ENCODE peak calls at places on chromosomes 1 and 21, in seven cellular contexts. F, Z, W, D, P, N and I are unnamed samples.

GRCh38 chr1:156458181-156458503 is 42.4 kb downstream of the MEF2D start:
- DNase-seq in F (no peak), Z (no peak), W (no peak), D (no peak), P (no peak), N (no peak), I (no peak)

GRCh38 chr1:32331549-32331948 is 4.5 kb downstream of the MARCKSL1 start:
- DNase-seq in F (no peak), Z (no peak), W (no peak), D (no peak), P (no peak), N (no peak), I (no peak)

GRCh38 chr1:17895401-17895800 is 140.3 kb downstream of the ACTL8 start:
- DNase-seq in F (no peak), Z (no peak), W (no peak), D (no peak), P (no peak), N (no peak), I (no peak)

GRCh38 chr1:61517345-61517744 is 207.6 kb downstream of the TM2D1 start:
- DNase-seq in F (no peak), Z (no peak), W (no peak), D (no peak), P (no peak), N (no peak), I (no peak)

GRCh38 chr1:161784963-161785362 is 18.8 kb downstream of the ATF6 start:
- DNase-seq in F (no peak), Z (no peak), W (no peak), D (no peak), P (no peak), N (no peak), I (no peak)

GRCh38 chr1:66267211-66267940 is 266.6 kb upstream of the SGIP1 start:
- DNase-seq in F (no peak), Z (no peak), W (no peak), D (no peak), P (no peak), N (no peak), I (no peak)

GRCh38 chr1:243508303-243508713 is 252.5 kb downstream of the SDCCAG8 start:
- DNase-seq in F (no peak), Z (no peak), W (no peak), D (no peak), P (no peak), N (no peak), I (no peak)

GRCh38 chr1:215568287-215568692 is 1.2 kb downstream of the KCTD3 start:
- DNase-seq in F (no peak), Z (peak), W (no peak), D (no peak), P (peak), N (peak), I (no peak)

GRCh38 chr21:35039595-35040291 is 9.4 kb downstream of the RUNX1 start:
- DNase-seq in F (no peak), Z (no peak), W (no peak), D (peak), P (no peak), N (no peak), I (no peak)

GRCh38 chr1:208791458-208791857 is 547.3 kb upstream of the PLXNA2 start:
- DNase-seq in F (no peak), Z (no peak), W (no peak), D (no peak), P (no peak), N (no peak), I (no peak)

GRCh38 chr1:114757455-114758250 is at the start of gene CSDE1:
- DNase-seq in F (peak), Z (peak), W (peak), D (peak), P (peak), N (peak), I (peak)

GRCh38 chr1:119682141-119682540 is 29.6 kb upstream of the PHGDH start:
- DNase-seq in F (no peak), Z (no peak), W (no peak), D (no peak), P (no peak), N (no peak), I (no peak)

GRCh38 chr1:165298081-165298820 is 58.3 kb downstream of the LMX1A start:
- DNase-seq in F (no peak), Z (no peak), W (no peak), D (no peak), P (no peak), N (no peak), I (no peak)

GRCh38 chr1:227949954-227950734 is 2.4 kb upstream of the WNT9A start:
- DNase-seq in F (no peak), Z (no peak), W (no peak), D (no peak), P (no peak), N (no peak), I (no peak)

GRCh38 chr1:32205401-32206370 is at the start of gene IQCC:
- DNase-seq in F (peak), Z (peak), W (peak), D (peak), P (peak), N (peak), I (peak)

GRCh38 chr1:153752561-153753195 is 22.5 kb upstream of the SLC27A3 start:
- DNase-seq in F (no peak), Z (no peak), W (no peak), D (no peak), P (no peak), N (no peak), I (no peak)

GRCh38 chr1:116375165-116375883 is 2.3 kb downstream of the ATP1A1 start:
- DNase-seq in F (no peak), Z (no peak), W (no peak), D (peak), P (no peak), N (no peak), I (no peak)

GRCh38 chr1:206464456-206464964 is 5.8 kb upstream of the IKBKE start:
- DNase-seq in F (no peak), Z (no peak), W (no peak), D (no peak), P (no peak), N (no peak), I (no peak)

GRCh38 chr1:230284891-230285290 is 141.2 kb downstream of the PGBD5 start:
- DNase-seq in F (no peak), Z (no peak), W (no peak), D (no peak), P (no peak), N (no peak), I (no peak)

GRCh38 chr1:32063261-32063681 is 9.5 kb upstream of the TMEM39B start:
- DNase-seq in F (no peak), Z (no peak), W (no peak), D (peak), P (peak), N (peak), I (no peak)

GRCh38 chr1:93014156-93014555 is 52.9 kb upstream of the DIPK1A start:
- DNase-seq in F (no peak), Z (no peak), W (no peak), D (no peak), P (no peak), N (no peak), I (no peak)

GRCh38 chr1:33612877-33613487 is 140.5 kb downstream of the ZSCAN20 start:
- DNase-seq in F (no peak), Z (peak), W (peak), D (peak), P (peak), N (peak), I (peak)

GRCh38 chr1:78475888-78476610 is 14.7 kb upstream of the PTGFR start:
- DNase-seq in F (no peak), Z (no peak), W (no peak), D (peak), P (no peak), N (no peak), I (no peak)

GRCh38 chr1:246012271-246012854 is 494.7 kb downstream of the SMYD3 start:
- DNase-seq in F (no peak), Z (peak), W (no peak), D (peak), P (peak), N (peak), I (no peak)

GRCh38 chr1:199161319-199161680 is 522.5 kb downstream of the PTPRC start:
- DNase-seq in F (no peak), Z (no peak), W (no peak), D (no peak), P (no peak), N (no peak), I (no peak)

GRCh38 chr1:228972576-228972975 is 237.3 kb downstream of the RHOU start:
- DNase-seq in F (no peak), Z (no peak), W (no peak), D (no peak), P (no peak), N (no peak), I (no peak)

GRCh38 chr1:110187139-110187890 is 22.8 kb upstream of the KCNC4 start:
- DNase-seq in F (no peak), Z (no peak), W (no peak), D (no peak), P (no peak), N (no peak), I (no peak)

GRCh38 chr1:109805486-109806180 is 41.9 kb upstream of the EPS8L3 start:
- DNase-seq in F (no peak), Z (no peak), W (no peak), D (no peak), P (no peak), N (no peak), I (no peak)

GRCh38 chr21:38667466-38667865 is 138.3 kb upstream of the ETS2 start:
- DNase-seq in F (no peak), Z (no peak), W (no peak), D (no peak), P (no peak), N (no peak), I (no peak)

GRCh38 chr1:81604982-81605381 is 195.8 kb upstream of the ADGRL2 start:
- DNase-seq in F (no peak), Z (no peak), W (no peak), D (no peak), P (no peak), N (no peak), I (no peak)

GRCh38 chr1:100528861-100529260 is 9.1 kb upstream of the GPR88 start:
- DNase-seq in F (no peak), Z (no peak), W (no peak), D (no peak), P (no peak), N (no peak), I (no peak)

GRCh38 chr1:100526894-100527293 is 11.0 kb upstream of the GPR88 start:
- DNase-seq in F (no peak), Z (no peak), W (no peak), D (no peak), P (no peak), N (no peak), I (no peak)

GRCh38 chr1:100532645-100533044 is 5.3 kb upstream of the GPR88 start:
- DNase-seq in F (no peak), Z (no peak), W (no peak), D (no peak), P (no peak), N (no peak), I (no peak)

GRCh38 chr1:100530141-100530540 is 7.8 kb upstream of the GPR88 start:
- DNase-seq in F (no peak), Z (no peak), W (no peak), D (no peak), P (no peak), N (no peak), I (no peak)

DNA sequence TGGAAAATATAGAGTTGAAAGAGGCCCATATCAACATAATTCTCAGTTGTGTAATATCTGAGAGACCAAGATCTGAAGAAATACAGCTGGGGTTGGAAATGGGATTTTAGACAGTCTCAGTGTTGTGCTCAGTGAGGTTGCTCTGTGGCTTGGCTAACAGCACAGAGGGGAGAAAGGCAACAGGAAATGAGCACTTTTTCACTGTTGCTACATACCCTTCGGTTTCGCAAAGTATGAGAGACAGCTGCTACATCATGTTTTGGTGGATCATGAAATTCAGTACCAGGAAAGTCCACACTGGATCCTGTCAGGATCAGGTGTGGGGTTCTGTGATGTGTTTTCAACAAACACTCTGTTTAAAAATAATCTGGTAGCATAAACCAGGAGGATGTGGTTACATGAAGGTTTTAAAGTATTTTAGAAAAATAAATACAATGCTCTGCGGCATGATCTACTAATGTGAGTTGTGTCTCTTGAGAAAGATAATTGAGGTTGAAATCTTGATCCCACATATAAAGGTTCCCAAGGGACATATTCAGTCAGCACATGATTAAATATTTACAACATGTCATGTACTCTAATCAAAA is 6.9 kb upstream of the GPR88 start:
- DNase-seq in F (peak), Z (no peak), W (no peak), D (no peak), P (no peak), N (no peak), I (no peak)
- TF ChIP-seq POLR2AphosphoS5 in F (no peak), Z (no peak), W (no peak), D (no peak), P (no peak), N (no peak), I (no peak)

DNA sequence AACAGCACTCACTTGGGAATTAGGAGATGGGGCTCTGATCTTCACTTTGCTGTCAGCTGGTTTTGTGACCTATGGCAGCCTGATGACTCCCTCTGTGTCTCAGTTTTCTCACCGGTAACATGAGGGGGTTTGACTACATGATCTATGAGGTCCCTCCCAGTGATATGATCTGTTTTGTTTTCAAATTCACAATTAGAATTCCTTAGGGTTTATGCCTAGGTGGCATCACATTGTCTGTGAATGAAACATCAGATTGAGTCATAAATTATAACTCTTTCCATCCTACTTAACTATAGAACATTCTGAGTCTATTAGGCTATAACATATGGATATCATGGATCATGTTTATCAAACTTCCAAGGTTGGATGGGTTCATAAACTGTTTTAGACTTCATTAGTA is 386.6 kb downstream of the PTBP2 start:
- DNase-seq in F (no peak), Z (no peak), W (no peak), D (no peak), P (no peak), N (no peak), I (no peak)
- TF ChIP-seq TAF1 in F (no peak), Z (no peak), W (no peak), D (no peak), P (no peak), N (no peak), I (no peak)

DNA sequence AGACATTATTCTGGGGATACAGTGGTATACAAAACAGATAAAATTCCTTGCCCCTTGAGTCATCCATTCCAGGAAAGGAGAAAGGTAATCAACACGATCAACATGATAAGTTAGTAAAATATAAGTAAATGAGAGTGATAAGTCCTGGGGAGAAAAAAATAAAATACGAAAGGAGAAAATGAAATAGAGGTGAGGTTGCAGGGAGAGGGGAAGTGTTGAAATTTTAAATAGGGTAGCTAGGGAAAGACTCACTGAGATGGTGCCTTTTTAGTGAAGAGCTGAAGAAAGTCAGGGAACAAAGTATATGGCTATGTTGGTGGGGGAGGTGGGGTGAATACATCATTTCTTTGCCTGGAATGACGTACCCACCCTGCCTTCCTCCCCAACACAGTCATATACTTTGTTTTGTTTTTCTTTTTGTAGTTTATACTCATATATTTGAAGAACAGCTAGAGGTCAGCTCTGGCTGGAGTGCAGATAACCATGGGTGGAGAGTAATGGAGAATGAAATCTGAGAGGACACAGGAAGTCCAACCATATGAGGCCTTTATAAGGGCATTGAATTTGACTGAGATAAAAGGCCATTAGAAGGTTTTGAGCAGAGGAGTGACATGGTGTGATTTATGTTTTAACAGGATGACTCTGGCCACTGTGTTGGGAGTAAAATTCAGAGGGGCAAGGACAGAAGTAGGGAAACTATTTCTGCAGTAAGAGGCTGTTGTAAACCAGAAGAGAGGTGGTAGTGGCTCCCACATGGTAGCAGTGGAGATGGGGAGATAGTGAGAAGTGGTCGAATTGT is 54.8 kb downstream of the OSBPL9 start:
- DNase-seq in F (no peak), Z (no peak), W (no peak), D (no peak), P (peak), N (peak), I (no peak)
- TF ChIP-seq POLR2AphosphoS5 in F (no peak), Z (no peak), W (no peak), D (no peak), P (no peak), N (peak), I (no peak)

GRCh38 chr21:14688412-14688811 is 142.3 kb upstream of the SAMSN1 start:
- DNase-seq in F (peak), Z (no peak), W (no peak), D (no peak), P (no peak), N (no peak), I (no peak)

GRCh38 chr21:14687277-14687642 is 141.1 kb upstream of the SAMSN1 start:
- DNase-seq in F (peak), Z (no peak), W (no peak), D (no peak), P (no peak), N (no peak), I (no peak)

GRCh38 chr21:14693997-14694396 is 147.9 kb upstream of the SAMSN1 start:
- DNase-seq in F (no peak), Z (no peak), W (no peak), D (no peak), P (no peak), N (peak), I (no peak)

GRCh38 chr21:14691924-14692323 is 145.8 kb upstream of the SAMSN1 start:
- DNase-seq in F (no peak), Z (no peak), W (no peak), D (no peak), P (no peak), N (no peak), I (no peak)

GRCh38 chr21:14690886-14691285 is 144.8 kb upstream of the SAMSN1 start:
- DNase-seq in F (no peak), Z (no peak), W (no peak), D (no peak), P (no peak), N (no peak), I (no peak)
- TF ChIP-seq TAF1 in F (no peak), Z (no peak), W (no peak), D (no peak), P (no peak), N (no peak), I (no peak)

GRCh38 chr1:27956761-27957160 is 3.0 kb upstream of the XKR8 start:
- DNase-seq in F (no peak), Z (no peak), W (no peak), D (no peak), P (no peak), N (no peak), I (no peak)

GRCh38 chr1:27959792-27960603 is at the start of gene XKR8:
- DNase-seq in F (peak), Z (peak), W (peak), D (peak), P (no peak), N (peak), I (peak)

GRCh38 chr1:27955076-27955475 is 4.7 kb upstream of the XKR8 start:
- DNase-seq in F (no peak), Z (no peak), W (no peak), D (no peak), P (no peak), N (no peak), I (no peak)

GRCh38 chr1:27958513-27958912 is 1.3 kb upstream of the XKR8 start:
- DNase-seq in F (no peak), Z (no peak), W (no peak), D (no peak), P (no peak), N (no peak), I (no peak)

DNA sequence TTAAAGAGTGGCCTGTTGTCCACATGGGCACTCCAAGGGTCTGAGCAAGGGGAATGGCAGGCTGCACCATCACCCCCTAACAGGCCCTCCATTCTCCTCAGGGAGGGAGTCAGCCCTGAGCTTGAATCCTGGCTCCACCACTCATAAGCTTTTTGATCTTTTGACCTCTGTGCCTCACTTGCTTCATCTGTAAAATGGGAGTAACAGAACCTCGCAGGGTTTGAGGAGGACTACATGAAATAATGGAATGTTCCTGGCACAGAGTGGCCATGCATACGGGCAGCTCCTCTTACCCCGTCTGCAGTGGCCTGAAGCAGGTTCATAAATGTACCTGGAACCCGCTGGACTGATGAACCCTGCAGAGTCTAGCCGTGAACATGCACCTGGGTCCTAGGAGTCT is 2.1 kb upstream of the XKR8 start:
- DNase-seq in F (no peak), Z (no peak), W (no peak), D (no peak), P (no peak), N (no peak), I (no peak)
- TF ChIP-seq POLR2AphosphoS5 in F (no peak), Z (no peak), W (no peak), D (no peak), P (no peak), N (no peak), I (no peak)

DNA sequence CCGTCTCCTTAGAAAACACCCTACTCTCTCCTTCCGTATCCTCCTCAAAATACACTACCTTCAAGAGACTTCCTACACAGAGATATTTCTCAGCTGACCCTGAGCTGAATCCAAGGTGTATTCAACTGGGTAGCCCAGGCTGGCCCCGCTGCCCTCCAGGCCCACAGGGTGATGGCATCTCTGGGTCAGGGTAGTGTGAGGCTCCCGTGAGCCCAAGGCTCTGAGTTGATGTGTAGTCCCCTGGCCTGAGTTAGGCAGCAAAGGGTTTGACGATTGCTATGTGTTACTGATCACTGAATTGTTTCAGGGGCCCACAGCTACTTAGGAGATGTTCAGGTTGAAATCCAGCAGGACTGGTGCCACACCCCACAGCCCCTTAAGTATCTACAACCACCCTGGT is 6.7 kb downstream of the INAVA start:
- DNase-seq in F (no peak), Z (no peak), W (no peak), D (no peak), P (no peak), N (no peak), I (no peak)
- TF ChIP-seq TAF1 in F (no peak), Z (no peak), W (no peak), D (no peak), P (no peak), N (no peak), I (no peak)